ENCODE peak calls at places on chromosomes 11 and 22, in six cellular contexts. R is GM12891, X is spleen, B is GM23338, T is suprapubic skin, A is K562. H is an unnamed sample.
A peak's percentile ranks its signal among the peaks of the same experiment; 100 is the strongest.

GRCh38 chr11:6402561-6402981 is 12.3 kb downstream of the SMPD1 start:
- DNase-seq in A (no peak), T (no peak), R (peak; percentile 76), X (no peak), B (no peak), H (no peak)

GRCh38 chr11:8777907-8778767 is 95.5 kb downstream of the RPL27A start:
- DNase-seq in T (no peak), R (peak; percentile 48), A (no peak), B (no peak), X (no peak), H (no peak)

GRCh38 chr11:74008373-74009229 is at the start of gene UCP3:
- DNase-seq in B (no peak), A (no peak), T (no peak), R (no peak), X (peak; percentile 59), H (no peak)

GRCh38 chr11:95360382-95360781 is 129.4 kb upstream of the SESN3 start:
- DNase-seq in R (no peak), T (no peak), A (no peak), B (no peak), X (no peak), H (no peak)

GRCh38 chr11:70507466-70508230 is 109.3 kb downstream of the CTTN start:
- DNase-seq in X (peak; percentile 47), A (no peak), B (no peak), T (no peak), R (no peak), H (no peak)

GRCh38 chr11:69642549-69642912 is 1.6 kb downstream of the CCND1 start:
- DNase-seq in X (peak; percentile 90), B (peak; percentile 27), A (peak; percentile 55), T (peak; percentile 79), R (no peak), H (no peak)

GRCh38 chr11:72338266-72338665 is 94.3 kb upstream of the PHOX2A start:
- DNase-seq in T (no peak), R (no peak), B (no peak), X (no peak), A (no peak), H (no peak)

GRCh38 chr11:125941606-125942275 is 4.1 kb upstream of the VSIG10L2 start:
- DNase-seq in T (no peak), R (peak; percentile 65), B (peak; percentile 95), A (peak; percentile 46), X (no peak), H (no peak)

GRCh38 chr22:48806227-48806781 is 1021.4 kb downstream of the BRD1 start:
- DNase-seq in A (no peak), X (peak; percentile 64), R (no peak), B (no peak), T (peak; percentile 73), H (no peak)

GRCh38 chr22:23106906-23107367 is 34.9 kb downstream of the RSPH14 start:
- DNase-seq in T (no peak), B (no peak), R (no peak), A (peak; percentile 59), X (no peak), H (no peak)

GRCh38 chr22:34502821-34503220 is 563.1 kb upstream of the ISX start:
- DNase-seq in R (no peak), T (no peak), X (no peak), B (no peak), A (no peak), H (no peak)

GRCh38 chr11:122207505-122207904 is 91.5 kb upstream of the BLID start:
- DNase-seq in A (no peak), T (no peak), X (no peak), B (no peak), R (no peak), H (no peak)

GRCh38 chr11:75773595-75774353 is 5.2 kb downstream of the DGAT2 start:
- DNase-seq in A (no peak), T (no peak), B (no peak), X (peak; percentile 81), R (peak; percentile 77), H (no peak)

GRCh38 chr22:43047605-43048004 is 32.7 kb upstream of the PACSIN2 start:
- DNase-seq in R (no peak), X (no peak), T (no peak), B (no peak), A (no peak), H (no peak)

GRCh38 chr11:132772712-132773545 is 759.4 kb downstream of the OPCML start:
- DNase-seq in B (no peak), R (no peak), T (no peak), A (no peak), X (no peak), H (no peak)

GRCh38 chr11:64643258-64643881 is 52.4 kb downstream of the SLC22A12 start:
- DNase-seq in A (peak; percentile 75), T (no peak), X (no peak), R (no peak), B (peak; percentile 87), H (no peak)

GRCh38 chr22:49132009-49132408 is 695.7 kb downstream of the BRD1 start:
- DNase-seq in R (no peak), X (no peak), B (no peak), A (no peak), T (peak; percentile 24), H (no peak)

GRCh38 chr11:110524227-110524626 is 94.5 kb downstream of the FDX1 start:
- DNase-seq in B (no peak), R (no peak), X (no peak), T (no peak), A (no peak), H (no peak)

GRCh38 chr11:86934933-86935579 is 20.1 kb downstream of the FZD4 start:
- DNase-seq in X (no peak), B (no peak), T (no peak), A (no peak), R (no peak), H (no peak)
- TF ChIP-seq POLR2AphosphoS5 in X (no peak), B (no peak), T (no peak), A (no peak), R (no peak), H (no peak)

DNA sequence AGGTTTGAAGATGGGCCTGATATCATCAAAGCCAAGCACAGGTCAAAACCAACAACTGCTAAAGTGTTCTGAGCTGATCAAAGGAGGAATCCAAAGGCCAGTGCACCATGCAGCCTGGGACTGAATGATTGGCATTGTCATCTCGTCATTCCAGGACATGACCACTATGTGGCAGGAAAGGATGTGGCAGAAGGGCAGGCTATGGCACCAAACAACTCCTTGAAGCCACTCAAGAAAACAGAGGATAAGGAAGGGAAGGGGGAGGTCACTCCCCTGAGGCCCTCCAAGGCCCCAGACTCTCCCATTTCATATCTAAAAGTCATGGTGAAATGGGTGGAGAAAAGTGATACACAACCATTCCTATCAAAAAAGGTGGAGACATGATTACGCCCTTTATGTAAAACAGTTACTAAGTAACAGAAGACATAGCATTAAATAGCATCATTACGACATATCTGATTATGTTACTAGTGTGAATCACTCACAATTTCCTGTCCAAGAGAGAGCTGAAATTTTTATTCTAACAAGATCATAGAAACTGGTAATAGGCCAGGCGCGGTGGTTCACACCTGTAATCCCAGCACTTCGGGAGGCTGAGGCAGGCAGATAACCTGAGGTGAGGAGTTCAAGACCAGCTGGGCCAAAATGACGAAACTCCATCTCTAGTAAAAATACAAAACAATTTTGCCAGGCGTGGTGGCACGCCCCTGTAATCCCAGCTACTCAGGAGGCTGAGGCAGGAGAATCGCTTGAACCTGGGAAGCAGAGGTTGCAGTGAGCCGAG is 49.3 kb downstream of the AHNAK start:
- DNase-seq in T (no peak), R (no peak), X (no peak), B (peak; percentile 78), A (no peak), H (peak; percentile 77)
- TF ChIP-seq POLR2AphosphoS5 in T (no peak), R (no peak), X (no peak), B (no peak), A (no peak), H (no peak)

GRCh38 chr22:17918840-17919239 is 105.5 kb downstream of the MICAL3 start:
- DNase-seq in X (no peak), T (peak; percentile 23), A (no peak), B (no peak), R (no peak), H (no peak)

GRCh38 chr22:17920992-17921650 is 103.2 kb downstream of the MICAL3 start:
- DNase-seq in B (no peak), R (no peak), T (no peak), A (no peak), X (no peak), H (no peak)

GRCh38 chr22:17917490-17917983 is 106.8 kb downstream of the MICAL3 start:
- DNase-seq in A (peak; percentile 93), B (no peak), R (no peak), T (peak; percentile 68), X (peak; percentile 87), H (no peak)

GRCh38 chr22:17920145-17920605 is 104.2 kb downstream of the MICAL3 start:
- DNase-seq in A (peak; percentile 77), T (no peak), R (no peak), B (peak; percentile 69), X (peak; percentile 81), H (no peak)

DNA sequence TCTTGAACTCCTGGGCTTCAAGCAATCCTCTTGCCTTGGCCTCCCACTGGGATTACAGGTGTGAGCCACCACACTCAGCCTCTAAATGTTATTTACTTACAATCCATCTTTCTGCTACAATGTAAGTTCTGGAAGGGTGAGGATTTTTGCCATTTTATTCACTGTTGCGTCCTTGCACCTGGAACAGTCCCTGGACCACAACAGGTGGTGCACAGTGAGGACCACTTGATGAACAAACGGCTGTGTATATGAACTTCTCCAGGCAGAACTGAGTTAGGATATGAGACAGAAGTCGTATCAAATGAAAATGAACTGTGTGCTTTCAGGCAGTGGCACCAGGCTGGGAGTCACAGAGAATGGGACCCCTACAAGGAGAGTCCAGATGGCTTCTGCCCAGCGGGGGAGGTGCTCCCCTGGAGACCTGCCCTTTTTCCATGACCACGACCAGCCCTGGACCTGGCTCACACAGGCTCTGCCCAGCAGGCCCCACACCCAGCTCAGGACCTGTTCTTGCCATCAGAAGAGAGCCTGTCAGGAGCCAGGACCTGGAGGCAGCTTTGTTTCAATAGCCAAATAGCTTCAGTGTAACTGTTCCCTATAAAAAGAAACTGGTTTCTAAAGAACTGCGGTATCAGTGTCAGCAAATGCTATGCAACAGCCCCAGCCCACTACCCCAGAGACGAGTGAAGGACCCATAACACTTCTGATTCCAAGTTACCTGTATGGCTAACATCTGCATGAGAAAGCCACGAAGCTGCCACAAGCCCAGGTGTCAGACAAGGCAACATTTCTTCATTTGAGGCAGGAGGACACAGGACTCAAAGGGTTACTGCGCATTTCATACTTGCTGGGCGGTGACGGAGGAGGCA is 104.9 kb downstream of the MICAL3 start:
- DNase-seq in A (no peak), B (peak; percentile 48), T (no peak), X (no peak), R (no peak), H (no peak)
- TF ChIP-seq POLR2AphosphoS5 in A (no peak), B (no peak), T (no peak), X (no peak), R (no peak), H (no peak)

DNA sequence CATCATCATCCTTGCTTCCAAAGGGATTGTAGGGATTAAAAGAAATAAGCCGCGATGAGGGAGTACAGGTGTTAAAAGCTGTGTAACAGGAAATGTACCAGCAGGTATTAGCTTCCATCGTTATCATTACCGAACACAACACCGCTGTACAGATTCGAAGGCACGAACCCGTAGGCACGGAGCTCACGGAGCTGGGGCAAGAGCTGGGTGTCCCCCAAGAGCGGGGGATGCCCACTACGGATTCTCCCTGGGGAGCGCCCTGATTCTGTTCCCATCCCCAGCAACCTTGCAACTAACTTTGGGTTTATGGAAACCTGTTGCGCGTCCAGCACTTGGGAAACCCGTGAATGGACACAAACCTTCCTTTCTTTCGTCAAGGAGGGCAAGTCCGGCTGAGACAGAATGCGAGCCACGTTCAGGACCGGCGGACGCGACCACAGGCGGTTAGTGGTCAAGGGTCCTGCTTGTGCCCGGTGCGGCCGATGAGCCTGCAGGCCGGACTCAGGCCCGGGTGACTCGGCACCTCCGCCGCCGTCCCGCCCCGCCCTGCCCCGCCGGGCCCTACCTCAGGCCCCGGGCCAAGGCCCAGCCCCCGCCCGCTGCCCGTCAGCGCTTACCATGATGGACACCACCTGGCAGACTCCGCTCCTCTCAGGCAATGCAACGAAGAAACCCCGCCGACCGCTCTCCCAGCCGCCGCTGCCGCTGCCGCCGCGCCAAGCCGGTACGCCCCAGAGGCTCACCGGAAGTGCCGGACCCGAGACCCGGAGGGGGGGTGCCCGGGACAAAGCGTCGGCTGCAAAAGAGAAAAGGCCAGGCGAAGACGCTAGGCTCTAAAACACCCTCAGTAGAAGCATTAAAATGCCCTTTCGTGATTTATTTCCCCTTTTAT is at the start of gene UFD1:
- DNase-seq in R (peak; percentile 79), X (peak; percentile 95), B (peak; percentile 92), T (peak; percentile 86), A (peak; percentile 99), H (no peak)
- TF ChIP-seq POLR2AphosphoS5 in R (peak; percentile 58), X (peak; percentile 92), B (peak; percentile 69), T (peak; percentile 82), A (no peak), H (peak; percentile 59)